ENCODE peak calls at places on chromosomes 11 and 22, in six cellular contexts. One of them, this sample, is unnamed.

GRCh38 chr11:73660497-73661034 is 14.2 kb downstream of the PLEKHB1 start:
- DNase-seq in K562: no peak
- DNase-seq in H1: no peak
- DNase-seq in GM12892: no peak
- DNase-seq in HepG2: no peak
- DNase-seq in GM12878: no peak
- DNase-seq in this sample: no peak

GRCh38 chr22:20624161-20624616 is 116.8 kb downstream of the MED15 start:
- DNase-seq in HepG2: no peak
- DNase-seq in K562: no peak
- DNase-seq in GM12878: peak
- DNase-seq in H1: no peak
- DNase-seq in GM12892: no peak
- DNase-seq in this sample: no peak

GRCh38 chr11:4030197-4030596 is 64.4 kb upstream of the RRM1 start:
- DNase-seq in HepG2: no peak
- DNase-seq in GM12878: no peak
- DNase-seq in H1: no peak
- DNase-seq in K562: no peak
- DNase-seq in GM12892: no peak
- DNase-seq in this sample: no peak

GRCh38 chr11:119782021-119782420 is 53.0 kb upstream of the NECTIN1 start:
- DNase-seq in HepG2: no peak
- DNase-seq in GM12878: no peak
- DNase-seq in H1: no peak
- DNase-seq in GM12892: no peak
- DNase-seq in K562: peak
- DNase-seq in this sample: no peak

GRCh38 chr11:93570759-93571413 is 27.7 kb upstream of the SMCO4 start:
- DNase-seq in HepG2: peak
- DNase-seq in GM12878: no peak
- DNase-seq in K562: no peak
- DNase-seq in H1: no peak
- DNase-seq in GM12892: no peak
- DNase-seq in this sample: no peak

GRCh38 chr22:33105501-33105911 is 47.3 kb upstream of the SYN3 start:
- DNase-seq in GM12892: no peak
- DNase-seq in HepG2: no peak
- DNase-seq in GM12878: no peak
- DNase-seq in K562: no peak
- DNase-seq in H1: no peak
- DNase-seq in this sample: no peak

GRCh38 chr11:134714021-134714656 is 302.1 kb upstream of the B3GAT1 start:
- DNase-seq in H1: no peak
- DNase-seq in HepG2: no peak
- DNase-seq in GM12878: no peak
- DNase-seq in GM12892: no peak
- DNase-seq in K562: no peak
- DNase-seq in this sample: no peak

GRCh38 chr11:122872046-122872445 is 10.5 kb upstream of the JHY start:
- DNase-seq in GM12878: no peak
- DNase-seq in H1: no peak
- DNase-seq in K562: no peak
- DNase-seq in GM12892: no peak
- DNase-seq in HepG2: no peak
- DNase-seq in this sample: no peak

GRCh38 chr11:58928082-58928574 is 11.2 kb upstream of the GLYATL1 start:
- DNase-seq in GM12878: no peak
- DNase-seq in K562: no peak
- DNase-seq in H1: no peak
- DNase-seq in HepG2: no peak
- DNase-seq in GM12892: no peak
- DNase-seq in this sample: no peak

GRCh38 chr11:9025101-9025850 is 21.5 kb upstream of the NRIP3 start:
- DNase-seq in GM12892: no peak
- DNase-seq in H1: no peak
- DNase-seq in K562: no peak
- DNase-seq in HepG2: no peak
- DNase-seq in GM12878: no peak
- DNase-seq in this sample: no peak

GRCh38 chr11:46555269-46556054 is 38.4 kb downstream of the AMBRA1 start:
- DNase-seq in HepG2: no peak
- DNase-seq in K562: no peak
- DNase-seq in GM12878: peak
- DNase-seq in H1: no peak
- DNase-seq in GM12892: no peak
- DNase-seq in this sample: no peak

GRCh38 chr11:44775366-44776356 is 48.9 kb downstream of the TSPAN18 start:
- DNase-seq in HepG2: peak
- DNase-seq in K562: peak
- DNase-seq in GM12892: peak
- DNase-seq in H1: no peak
- DNase-seq in GM12878: no peak
- DNase-seq in this sample: peak

GRCh38 chr11:1619449-1619848 is 2.5 kb downstream of the KRTAP5-4 start:
- DNase-seq in K562: peak
- DNase-seq in HepG2: no peak
- DNase-seq in H1: no peak
- DNase-seq in GM12892: no peak
- DNase-seq in GM12878: no peak
- DNase-seq in this sample: no peak

GRCh38 chr22:49090853-49091135 is 736.9 kb downstream of the BRD1 start:
- DNase-seq in H1: no peak
- DNase-seq in GM12892: no peak
- DNase-seq in GM12878: no peak
- DNase-seq in HepG2: no peak
- DNase-seq in K562: no peak
- DNase-seq in this sample: no peak

GRCh38 chr22:36337365-36338130 is 50.2 kb downstream of the MYH9 start:
- DNase-seq in K562: no peak
- DNase-seq in GM12892: no peak
- DNase-seq in H1: no peak
- DNase-seq in HepG2: no peak
- DNase-seq in GM12878: no peak
- DNase-seq in this sample: no peak

GRCh38 chr11:35804446-35805040 is 139.3 kb upstream of the LDLRAD3 start:
- DNase-seq in GM12878: no peak
- DNase-seq in HepG2: no peak
- DNase-seq in GM12892: no peak
- DNase-seq in H1: no peak
- DNase-seq in K562: no peak
- DNase-seq in this sample: no peak

GRCh38 chr22:27906241-27906640 is 12.8 kb downstream of the PITPNB start:
- DNase-seq in GM12878: no peak
- DNase-seq in H1: no peak
- DNase-seq in K562: no peak
- DNase-seq in HepG2: no peak
- DNase-seq in GM12892: no peak
- DNase-seq in this sample: no peak

GRCh38 chr11:116990061-116990473 is 108.2 kb downstream of the SIK3 start:
- DNase-seq in GM12892: no peak
- DNase-seq in K562: peak
- DNase-seq in HepG2: peak
- DNase-seq in H1: no peak
- DNase-seq in GM12878: no peak
- DNase-seq in this sample: no peak

GRCh38 chr11:120985718-120986569 is 38.0 kb upstream of the TBCEL start:
- DNase-seq in K562: peak
- DNase-seq in H1: no peak
- DNase-seq in HepG2: peak
- DNase-seq in GM12878: no peak
- DNase-seq in GM12892: peak
- DNase-seq in this sample: peak

GRCh38 chr11:9056467-9056866 is 34.9 kb downstream of the SCUBE2 start:
- DNase-seq in HepG2: no peak
- DNase-seq in GM12892: no peak
- DNase-seq in K562: no peak
- DNase-seq in GM12878: no peak
- DNase-seq in H1: no peak
- DNase-seq in this sample: no peak

GRCh38 chr22:39994566-39995345 is at the start of gene FAM83F:
- DNase-seq in H1: no peak
- DNase-seq in GM12878: no peak
- DNase-seq in HepG2: no peak
- DNase-seq in K562: no peak
- DNase-seq in GM12892: no peak
- DNase-seq in this sample: peak
- TF ChIP-seq POLR2A in H1: no peak
- TF ChIP-seq POLR2A in GM12878: no peak
- TF ChIP-seq POLR2A in HepG2: no peak
- TF ChIP-seq POLR2A in K562: no peak
- TF ChIP-seq POLR2A in GM12892: no peak
- TF ChIP-seq POLR2A in this sample: no peak

GRCh38 chr22:39514373-39514973 is 5.9 kb upstream of the ATF4 start:
- DNase-seq in GM12878: no peak
- DNase-seq in GM12892: no peak
- DNase-seq in K562: no peak
- DNase-seq in H1: no peak
- DNase-seq in HepG2: no peak
- DNase-seq in this sample: no peak
- TF ChIP-seq TAF1 in GM12878: no peak
- TF ChIP-seq TAF1 in GM12892: no peak
- TF ChIP-seq TAF1 in K562: no peak
- TF ChIP-seq TAF1 in H1: no peak
- TF ChIP-seq TAF1 in HepG2: no peak
- TF ChIP-seq TAF1 in this sample: no peak

GRCh38 chr11:33965032-33965431 is 73.2 kb upstream of the LMO2 start:
- DNase-seq in GM12878: no peak
- DNase-seq in GM12892: no peak
- DNase-seq in HepG2: no peak
- DNase-seq in K562: no peak
- DNase-seq in H1: no peak
- DNase-seq in this sample: no peak
- TF ChIP-seq POLR2AphosphoS5 in GM12878: no peak
- TF ChIP-seq POLR2AphosphoS5 in GM12892: no peak
- TF ChIP-seq POLR2AphosphoS5 in HepG2: no peak
- TF ChIP-seq POLR2AphosphoS5 in K562: no peak
- TF ChIP-seq POLR2AphosphoS5 in H1: no peak
- TF ChIP-seq POLR2AphosphoS5 in this sample: no peak

GRCh38 chr22:50579752-50580151 is 1.5 kb upstream of the CPT1B start:
- DNase-seq in H1: no peak
- DNase-seq in K562: no peak
- DNase-seq in GM12892: no peak
- DNase-seq in HepG2: no peak
- DNase-seq in GM12878: no peak
- DNase-seq in this sample: no peak

GRCh38 chr22:50577697-50577986 is 585 bp downstream of the CPT1B start:
- DNase-seq in GM12878: no peak
- DNase-seq in H1: no peak
- DNase-seq in GM12892: no peak
- DNase-seq in HepG2: no peak
- DNase-seq in K562: no peak
- DNase-seq in this sample: no peak

GRCh38 chr22:50578776-50579310 is 616 bp upstream of the CPT1B start:
- DNase-seq in K562: no peak
- DNase-seq in H1: no peak
- DNase-seq in HepG2: no peak
- DNase-seq in GM12892: no peak
- DNase-seq in GM12878: no peak
- DNase-seq in this sample: no peak

GRCh38 chr22:50576806-50577696 is 1.2 kb downstream of the CPT1B start:
- DNase-seq in GM12892: no peak
- DNase-seq in H1: no peak
- DNase-seq in K562: no peak
- DNase-seq in HepG2: no peak
- DNase-seq in GM12878: no peak
- DNase-seq in this sample: no peak

GRCh38 chr22:50577987-50578775 is at the start of gene CPT1B:
- DNase-seq in H1: no peak
- DNase-seq in K562: no peak
- DNase-seq in GM12892: no peak
- DNase-seq in HepG2: no peak
- DNase-seq in GM12878: no peak
- DNase-seq in this sample: no peak
- TF ChIP-seq POLR2A in H1: no peak
- TF ChIP-seq POLR2A in K562: no peak
- TF ChIP-seq POLR2A in GM12892: no peak
- TF ChIP-seq POLR2A in HepG2: no peak
- TF ChIP-seq POLR2A in GM12878: no peak
- TF ChIP-seq POLR2A in this sample: no peak

GRCh38 chr11:97111559-97111958 is 721.7 kb downstream of the JRKL start:
- DNase-seq in K562: no peak
- DNase-seq in GM12892: no peak
- DNase-seq in GM12878: no peak
- DNase-seq in H1: no peak
- DNase-seq in HepG2: no peak
- DNase-seq in this sample: no peak
- TF ChIP-seq TAF1 in K562: no peak
- TF ChIP-seq TAF1 in GM12892: no peak
- TF ChIP-seq TAF1 in GM12878: no peak
- TF ChIP-seq TAF1 in H1: no peak
- TF ChIP-seq TAF1 in HepG2: no peak
- TF ChIP-seq TAF1 in this sample: no peak

DNA sequence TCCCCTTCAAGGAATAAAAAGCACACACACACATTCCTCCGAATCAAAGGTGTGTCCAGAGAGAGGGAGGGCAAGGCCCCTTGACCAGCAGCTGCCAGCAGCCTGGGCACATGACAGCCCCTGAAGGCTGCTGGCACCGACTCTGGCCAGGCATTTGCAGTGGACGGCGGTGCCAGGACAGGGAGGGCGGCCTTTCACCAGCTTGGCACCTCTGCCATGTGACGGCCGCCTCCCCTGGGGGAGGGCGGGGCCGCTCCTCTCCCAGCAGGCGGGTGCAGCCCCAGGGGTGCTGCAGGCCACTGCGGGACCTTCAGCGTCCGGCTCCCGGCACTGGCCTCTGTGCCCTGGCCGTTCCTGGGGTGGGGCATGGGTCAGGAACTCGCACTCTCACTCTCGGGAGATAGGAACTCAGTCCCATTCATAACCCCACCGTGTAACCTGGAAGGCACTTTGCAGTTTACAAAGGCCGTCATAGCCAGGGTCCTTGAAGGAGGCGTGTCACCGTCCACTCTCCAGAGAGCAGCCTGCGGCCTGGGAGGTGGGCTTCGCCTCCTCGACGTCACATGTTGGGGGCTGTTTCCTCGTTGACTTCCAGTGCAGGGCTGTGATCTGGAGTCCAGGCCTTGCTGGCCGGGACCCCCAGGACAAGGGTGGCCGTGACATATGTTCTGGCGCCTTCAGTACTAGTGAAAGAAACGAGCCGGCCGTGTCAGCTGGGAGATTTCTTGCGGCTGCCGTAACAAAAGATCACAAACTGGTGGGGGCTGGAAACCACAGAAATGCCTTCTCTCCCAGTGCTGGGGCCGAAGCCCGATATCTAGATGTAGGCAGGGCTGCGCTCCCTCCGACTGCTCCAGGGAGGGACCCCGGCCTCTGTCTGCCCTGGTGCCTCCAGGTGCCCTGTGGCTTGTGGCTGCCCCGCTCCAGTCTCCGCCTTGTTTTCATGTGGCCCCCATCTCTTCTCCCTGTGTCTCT is 39.9 kb upstream of the SMIM38 start:
- DNase-seq in GM12892: no peak
- DNase-seq in HepG2: no peak
- DNase-seq in H1: no peak
- DNase-seq in K562: no peak
- DNase-seq in GM12878: no peak
- DNase-seq in this sample: no peak
- TF ChIP-seq POLR2AphosphoS5 in GM12892: no peak
- TF ChIP-seq POLR2AphosphoS5 in HepG2: no peak
- TF ChIP-seq POLR2AphosphoS5 in H1: no peak
- TF ChIP-seq POLR2AphosphoS5 in K562: no peak
- TF ChIP-seq POLR2AphosphoS5 in GM12878: no peak
- TF ChIP-seq POLR2AphosphoS5 in this sample: no peak

This sample was measured in GM12891.